ENCODE peak calls at places on chromosomes 12 and 14, in six cellular contexts. I, Z, D, U, T and F are unnamed samples. For H3K4me1, the result is how much of the 10 kb centered on the place peaks cover.

GRCh38 chr12:49952396-49953055 is 2.0 kb downstream of the AQP2 start:
- DNase-seq in U (no peak), D (no peak), T (no peak), Z (no peak), I (no peak), F (peak)

GRCh38 chr12:24427776-24428175 is 478.3 kb upstream of the SOX5 start:
- DNase-seq in U (no peak), T (no peak), Z (no peak), I (no peak), D (no peak), F (no peak)

GRCh38 chr12:1611775-1612174 is 17.3 kb upstream of the WNT5B start:
- DNase-seq in T (no peak), Z (no peak), I (no peak), D (no peak), U (no peak), F (no peak)

GRCh38 chr12:91896725-91897515 is 248.7 kb downstream of the BTG1 start:
- DNase-seq in T (no peak), D (no peak), Z (peak), U (peak), I (no peak), F (no peak)

GRCh38 chr12:113808095-113808951 is 157.8 kb downstream of the RBM19 start:
- DNase-seq in T (no peak), U (no peak), D (no peak), Z (no peak), I (no peak), F (no peak)

GRCh38 chr14:53062856-53063255 is 90.3 kb downstream of the DDHD1 start:
- DNase-seq in D (no peak), U (no peak), T (no peak), I (no peak), Z (no peak), F (no peak)

GRCh38 chr14:64943556-64943955 is 1.0 kb upstream of the GPX2 start:
- DNase-seq in I (no peak), D (no peak), U (no peak), Z (no peak), T (no peak), F (no peak)

GRCh38 chr12:1758887-1759286 is 61.5 kb upstream of the LRTM2 start:
- DNase-seq in I (no peak), T (no peak), D (no peak), Z (no peak), U (no peak), F (no peak)

GRCh38 chr14:99734406-99735051 is 50.4 kb downstream of the CYP46A1 start:
- DNase-seq in D (no peak), I (peak), Z (no peak), T (no peak), U (peak), F (peak)

GRCh38 chr14:21044106-21044618 is 2.0 kb downstream of the RNASE7 start:
- DNase-seq in D (no peak), Z (no peak), I (peak), T (no peak), U (no peak), F (no peak)

GRCh38 chr14:76810525-76810924 is 2.2 kb downstream of the ANGEL1 start:
- DNase-seq in Z (no peak), D (no peak), U (no peak), T (no peak), I (no peak), F (no peak)

GRCh38 chr14:76812422-76813383 is at the start of gene ANGEL1:
- DNase-seq in D (peak), T (peak), Z (peak), U (peak), I (peak), F (peak)

GRCh38 chr14:76811561-76811960 is 1.1 kb downstream of the ANGEL1 start:
- DNase-seq in Z (no peak), D (no peak), I (no peak), T (no peak), U (no peak), F (no peak)

GRCh38 chr14:76812093-76812421 is 625 bp downstream of the ANGEL1 start:
- DNase-seq in U (no peak), T (no peak), D (no peak), I (no peak), Z (no peak), F (peak)

GRCh38 chr14:76810953-76811400 is 1.7 kb downstream of the ANGEL1 start:
- DNase-seq in Z (peak), U (no peak), T (no peak), D (no peak), I (peak), F (no peak)
- H3K4me3 ChIP-seq in Z (peak), U (no peak), T (no peak), D (peak), I (no peak), F (peak)

GRCh38 chr14:75140620-75141019 is 13.8 kb upstream of the NEK9 start:
- DNase-seq in I (no peak), T (no peak), D (no peak), Z (no peak), U (no peak), F (no peak)
- H3K4me1 ChIP-seq in I (half or more), T (under half), D (under half), Z (under half), U (under half), F (under half)

GRCh38 chr14:103528158-103528511 is 861 bp upstream of the TRMT61A start:
- DNase-seq in D (no peak), U (no peak), T (no peak), I (no peak), Z (no peak), F (no peak)

GRCh38 chr14:103526247-103526913 is 2.6 kb upstream of the TRMT61A start:
- DNase-seq in U (no peak), D (no peak), Z (no peak), I (no peak), T (no peak), F (no peak)

GRCh38 chr14:103527408-103528157 is 1.4 kb upstream of the TRMT61A start:
- DNase-seq in U (peak), Z (no peak), T (no peak), I (no peak), D (no peak), F (no peak)

GRCh38 chr14:103528512-103529382 is at the start of gene TRMT61A:
- DNase-seq in D (peak), T (no peak), U (peak), Z (peak), I (peak), F (peak)

DNA sequence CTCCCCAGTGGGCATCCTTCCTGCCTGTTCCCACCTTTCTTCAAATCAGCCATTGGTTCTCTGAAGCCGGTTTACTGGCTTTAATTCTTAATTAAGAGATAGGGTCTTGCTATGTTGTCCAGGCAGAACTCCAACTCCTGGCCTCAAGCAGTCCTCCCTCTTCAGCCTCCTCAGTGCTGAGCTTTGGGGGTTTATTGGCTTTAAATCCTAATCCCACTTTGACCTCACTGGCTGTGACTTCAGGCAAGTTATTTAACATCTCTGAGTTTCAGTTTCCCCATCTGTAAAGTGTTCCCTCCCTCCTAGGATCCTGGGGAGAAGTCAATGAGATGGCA is 2.1 kb upstream of the TRMT61A start:
- DNase-seq in T (no peak), D (no peak), Z (no peak), U (no peak), I (no peak), F (no peak)
- H3K4me3 ChIP-seq in T (no peak), D (no peak), Z (no peak), U (no peak), I (no peak), F (no peak)

GRCh38 chr12:11837318-11837934 is 188.0 kb downstream of the ETV6 start:
- DNase-seq in Z (no peak), T (no peak), I (no peak), U (no peak), D (no peak), F (no peak)

GRCh38 chr12:11836964-11837286 is 187.5 kb downstream of the ETV6 start:
- DNase-seq in U (no peak), Z (no peak), T (no peak), D (no peak), I (no peak), F (no peak)

GRCh38 chr12:11838403-11838802 is 188.9 kb downstream of the ETV6 start:
- DNase-seq in I (no peak), Z (no peak), T (no peak), U (no peak), D (no peak), F (no peak)

GRCh38 chr12:11840350-11840749 is 190.9 kb downstream of the ETV6 start:
- DNase-seq in Z (no peak), I (no peak), T (no peak), D (no peak), U (no peak), F (no peak)

DNA sequence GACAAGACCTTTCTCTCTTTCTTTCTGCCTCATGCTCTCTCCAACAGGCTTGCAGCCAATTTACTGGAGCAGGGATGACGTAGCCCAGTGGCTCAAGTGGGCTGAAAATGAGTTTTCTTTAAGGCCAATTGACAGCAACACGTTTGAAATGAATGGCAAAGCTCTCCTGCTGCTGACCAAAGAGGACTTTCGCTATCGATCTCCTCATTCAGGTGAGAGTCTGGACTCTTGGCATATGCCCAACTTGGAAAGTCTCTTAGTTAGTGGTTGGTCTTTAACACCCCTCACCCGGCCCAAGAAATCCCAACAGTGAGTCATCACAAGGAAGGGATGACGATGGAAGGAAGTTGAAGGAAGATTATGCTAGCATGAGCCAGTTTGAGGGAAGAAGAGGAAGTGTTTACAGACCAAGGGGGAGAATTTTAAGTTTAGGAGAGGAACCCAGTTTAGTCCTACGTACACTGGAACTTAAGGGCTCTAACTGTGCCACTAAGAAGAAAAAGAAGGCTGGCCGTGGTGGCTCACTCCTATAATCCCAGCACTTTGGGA is 189.7 kb downstream of the ETV6 start:
- DNase-seq in T (no peak), U (no peak), Z (peak), D (no peak), I (peak), F (no peak)
- H3K4me1 ChIP-seq in T (under half), U (under half), Z (under half), D (under half), I (under half), F (under half)

GRCh38 chr12:54001283-54002187 is 1.6 kb downstream of the HOXC9 start:
- DNase-seq in D (no peak), I (no peak), T (no peak), U (no peak), Z (no peak), F (no peak)
- H3K4me3 ChIP-seq in D (no peak), I (no peak), T (no peak), U (no peak), Z (no peak), F (no peak)

GRCh38 chr14:90757452-90757851 is 58.8 kb downstream of the TTC7B start:
- DNase-seq in T (no peak), U (no peak), I (no peak), Z (no peak), D (no peak), F (no peak)
- H3K4me1 ChIP-seq in T (under half), U (under half), I (under half), Z (under half), D (under half), F (under half)

GRCh38 chr12:55720071-55720564 is at the start of gene RDH5:
- DNase-seq in Z (no peak), T (no peak), I (peak), D (no peak), U (peak), F (no peak)
- H3K4me3 ChIP-seq in Z (no peak), T (no peak), I (no peak), D (no peak), U (no peak), F (no peak)